ENCODE peak calls at places on chromosome 20, in seven cellular contexts. One of them, this sample, is unnamed.

GRCh38 chr20:17966432-17967312 is 1.9 kb downstream of the SNX5 start:
- DNase-seq in neuronal stem cell: no peak
- DNase-seq in mesendoderm: peak; percentile 45
- DNase-seq in H1: no peak
- DNase-seq in H9: no peak
- DNase-seq in trophoblast cell: peak; percentile 41
- DNase-seq in mesenchymal stem cell: peak; percentile 61
- DNase-seq in this sample: peak; percentile 42

GRCh38 chr20:4767084-4767483 is 45.4 kb downstream of the PRND start:
- DNase-seq in neuronal stem cell: no peak
- DNase-seq in mesendoderm: no peak
- DNase-seq in H1: no peak
- DNase-seq in H9: no peak
- DNase-seq in trophoblast cell: no peak
- DNase-seq in mesenchymal stem cell: no peak
- DNase-seq in this sample: no peak

GRCh38 chr20:37316775-37317170 is 27.3 kb downstream of the MANBAL start:
- DNase-seq in neuronal stem cell: no peak
- DNase-seq in mesendoderm: no peak
- DNase-seq in H1: no peak
- DNase-seq in H9: no peak
- DNase-seq in trophoblast cell: no peak
- DNase-seq in mesenchymal stem cell: no peak
- DNase-seq in this sample: no peak

GRCh38 chr20:48294196-48294595 is 508.9 kb upstream of the SULF2 start:
- DNase-seq in neuronal stem cell: no peak
- DNase-seq in mesendoderm: no peak
- DNase-seq in H1: no peak
- DNase-seq in H9: no peak
- DNase-seq in trophoblast cell: no peak
- DNase-seq in mesenchymal stem cell: no peak
- DNase-seq in this sample: peak; percentile 39

GRCh38 chr20:36093025-36093803 is 61.3 kb upstream of the EPB41L1 start:
- DNase-seq in neuronal stem cell: no peak
- DNase-seq in mesendoderm: no peak
- DNase-seq in H1: no peak
- DNase-seq in H9: no peak
- DNase-seq in trophoblast cell: peak; percentile 26
- DNase-seq in mesenchymal stem cell: peak; percentile 55
- DNase-seq in this sample: no peak

GRCh38 chr20:24780648-24781047 is 168.4 kb upstream of the CST7 start:
- DNase-seq in neuronal stem cell: no peak
- DNase-seq in mesendoderm: no peak
- DNase-seq in H1: no peak
- DNase-seq in H9: peak; percentile 29
- DNase-seq in trophoblast cell: no peak
- DNase-seq in mesenchymal stem cell: no peak
- DNase-seq in this sample: no peak

GRCh38 chr20:17652411-17652810 is 29.6 kb downstream of the RRBP1 start:
- DNase-seq in neuronal stem cell: no peak
- DNase-seq in mesendoderm: no peak
- DNase-seq in H1: no peak
- DNase-seq in H9: no peak
- DNase-seq in trophoblast cell: no peak
- DNase-seq in mesenchymal stem cell: no peak
- DNase-seq in this sample: no peak

GRCh38 chr20:7980332-7981046 is 39.1 kb downstream of the TMX4 start:
- DNase-seq in neuronal stem cell: peak; percentile 8
- DNase-seq in mesendoderm: peak; percentile 51
- DNase-seq in H1: no peak
- DNase-seq in H9: peak; percentile 34
- DNase-seq in trophoblast cell: peak; percentile 16
- DNase-seq in mesenchymal stem cell: peak; percentile 52
- DNase-seq in this sample: peak; percentile 64

GRCh38 chr20:1272368-1273155 is 6.5 kb downstream of the SNPH start:
- DNase-seq in neuronal stem cell: no peak
- DNase-seq in mesendoderm: no peak
- DNase-seq in H1: no peak
- DNase-seq in H9: no peak
- DNase-seq in trophoblast cell: no peak
- DNase-seq in mesenchymal stem cell: no peak
- DNase-seq in this sample: no peak

GRCh38 chr20:32224463-32224862 is 16.8 kb downstream of the POFUT1 start:
- DNase-seq in neuronal stem cell: no peak
- DNase-seq in mesendoderm: no peak
- DNase-seq in H1: no peak
- DNase-seq in H9: no peak
- DNase-seq in trophoblast cell: no peak
- DNase-seq in mesenchymal stem cell: no peak
- DNase-seq in this sample: no peak

GRCh38 chr20:48667889-48668413 is 159.8 kb downstream of the PREX1 start:
- DNase-seq in neuronal stem cell: no peak
- DNase-seq in mesendoderm: no peak
- DNase-seq in H1: no peak
- DNase-seq in H9: no peak
- DNase-seq in trophoblast cell: no peak
- DNase-seq in mesenchymal stem cell: no peak
- DNase-seq in this sample: no peak

GRCh38 chr20:62305149-62305764 is 2.5 kb downstream of the ADRM1 start:
- DNase-seq in neuronal stem cell: no peak
- DNase-seq in mesendoderm: peak; percentile 24
- DNase-seq in H1: no peak
- DNase-seq in H9: no peak
- DNase-seq in trophoblast cell: no peak
- DNase-seq in mesenchymal stem cell: peak; percentile 15
- DNase-seq in this sample: no peak

GRCh38 chr20:63102720-63103375 is 96.1 kb upstream of the BHLHE23 start:
- DNase-seq in neuronal stem cell: no peak
- DNase-seq in mesendoderm: peak; percentile 58
- DNase-seq in H1: no peak
- DNase-seq in H9: no peak
- DNase-seq in trophoblast cell: no peak
- DNase-seq in mesenchymal stem cell: peak; percentile 23
- DNase-seq in this sample: peak; percentile 6

GRCh38 chr20:32326507-32326851 is 31.7 kb upstream of the ASXL1 start:
- DNase-seq in neuronal stem cell: no peak
- DNase-seq in mesendoderm: no peak
- DNase-seq in H1: no peak
- DNase-seq in H9: no peak
- DNase-seq in trophoblast cell: no peak
- DNase-seq in mesenchymal stem cell: peak; percentile 26
- DNase-seq in this sample: peak; percentile 44

DNA sequence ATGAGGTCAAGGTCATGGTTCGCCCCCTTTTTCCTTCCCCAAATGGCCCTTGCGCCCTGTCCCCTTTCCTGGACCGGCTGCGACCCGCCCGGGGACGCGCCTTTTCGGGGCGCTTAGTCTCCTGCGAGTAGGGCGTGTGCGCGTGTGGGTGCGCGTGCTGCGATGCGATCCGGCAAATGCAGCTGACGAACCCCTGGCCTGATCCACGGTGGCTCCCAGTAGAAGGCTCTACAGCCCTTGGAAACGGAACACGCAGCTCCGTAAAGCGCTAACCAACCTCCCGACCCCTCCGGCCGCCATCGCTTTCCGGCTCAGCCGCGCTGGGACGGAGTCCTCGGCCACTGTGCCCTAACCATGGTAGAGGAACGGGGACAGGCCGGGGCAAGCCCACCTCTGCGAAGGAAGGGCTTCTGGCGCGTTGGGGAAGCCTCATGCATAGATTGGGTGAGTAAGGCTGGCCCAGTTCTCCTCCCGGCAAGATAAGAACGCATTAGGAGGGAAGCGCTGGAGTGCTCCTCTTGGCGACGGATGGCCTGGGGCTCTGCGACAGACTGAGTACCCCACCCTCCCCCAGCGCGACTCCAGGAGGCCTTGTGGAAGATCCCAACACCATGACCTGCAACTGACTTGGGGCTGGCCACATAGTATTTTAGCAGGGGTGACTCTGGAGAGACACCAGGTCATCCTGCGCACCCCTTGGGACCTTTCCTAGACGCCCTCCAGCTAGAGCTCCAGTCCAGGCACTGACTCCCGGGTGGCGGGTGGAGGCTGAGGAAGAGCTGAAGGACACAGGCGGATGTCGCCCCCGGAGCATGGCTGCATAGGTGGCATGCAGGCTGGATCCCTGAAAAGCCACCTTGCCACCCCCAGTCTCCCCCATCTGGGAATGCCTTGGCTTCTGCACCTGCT is 1.1 kb upstream of the SLC4A11 start:
- DNase-seq in neuronal stem cell: no peak
- DNase-seq in mesendoderm: peak; percentile 59
- DNase-seq in H1: peak; percentile 73
- DNase-seq in H9: no peak
- DNase-seq in trophoblast cell: no peak
- DNase-seq in mesenchymal stem cell: peak; percentile 44
- DNase-seq in this sample: no peak
- H3K4ac ChIP-seq in neuronal stem cell: peak overlapping the region; percentile 23
- H3K4ac ChIP-seq in mesendoderm: no peak overlapping the region
- H3K4ac ChIP-seq in H1: peak overlapping the region; percentile 65
- H3K4ac ChIP-seq in H9: no peak overlapping the region
- H3K4ac ChIP-seq in trophoblast cell: no peak overlapping the region
- H3K4ac ChIP-seq in mesenchymal stem cell: no peak overlapping the region
- H3K4ac ChIP-seq in this sample: peak overlapping the region; percentile 58

GRCh38 chr20:50783390-50783789 is 11.5 kb upstream of the BCAS4 start:
- DNase-seq in neuronal stem cell: no peak
- DNase-seq in mesendoderm: no peak
- DNase-seq in H1: no peak
- DNase-seq in H9: no peak
- DNase-seq in trophoblast cell: no peak
- DNase-seq in mesenchymal stem cell: no peak
- DNase-seq in this sample: no peak

GRCh38 chr20:50783903-50784302 is 11.0 kb upstream of the BCAS4 start:
- DNase-seq in neuronal stem cell: no peak
- DNase-seq in mesendoderm: no peak
- DNase-seq in H1: no peak
- DNase-seq in H9: no peak
- DNase-seq in trophoblast cell: no peak
- DNase-seq in mesenchymal stem cell: no peak
- DNase-seq in this sample: no peak

GRCh38 chr20:50787181-50787580 is 7.7 kb upstream of the BCAS4 start:
- DNase-seq in neuronal stem cell: no peak
- DNase-seq in mesendoderm: no peak
- DNase-seq in H1: no peak
- DNase-seq in H9: no peak
- DNase-seq in trophoblast cell: no peak
- DNase-seq in mesenchymal stem cell: no peak
- DNase-seq in this sample: no peak

GRCh38 chr20:50786703-50787102 is 8.2 kb upstream of the BCAS4 start:
- DNase-seq in neuronal stem cell: no peak
- DNase-seq in mesendoderm: no peak
- DNase-seq in H1: no peak
- DNase-seq in H9: no peak
- DNase-seq in trophoblast cell: no peak
- DNase-seq in mesenchymal stem cell: no peak
- DNase-seq in this sample: no peak

DNA sequence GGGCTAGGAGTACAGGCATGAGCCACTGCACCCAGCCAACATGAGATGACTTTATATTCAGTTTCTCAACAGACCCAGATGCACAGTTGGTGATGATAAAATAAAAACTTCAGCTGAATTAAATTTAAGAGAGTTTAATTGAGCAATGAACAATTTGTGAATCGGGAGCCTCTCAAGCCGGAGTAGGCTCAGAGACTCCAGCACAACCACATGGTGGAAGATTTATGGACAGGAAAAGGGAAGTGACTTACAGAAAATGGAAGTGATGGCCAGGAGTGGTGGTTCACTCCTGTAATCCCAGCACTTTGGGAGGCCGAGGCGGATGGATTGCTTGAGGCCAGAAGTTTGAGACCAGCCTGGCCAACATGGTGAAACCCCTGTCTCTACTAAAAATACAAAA is 10.4 kb upstream of the BCAS4 start:
- DNase-seq in neuronal stem cell: no peak
- DNase-seq in mesendoderm: no peak
- DNase-seq in H1: no peak
- DNase-seq in H9: no peak
- DNase-seq in trophoblast cell: no peak
- DNase-seq in mesenchymal stem cell: no peak
- DNase-seq in this sample: no peak
- H3K4ac ChIP-seq in neuronal stem cell: no peak overlapping the region
- H3K4ac ChIP-seq in mesendoderm: no peak overlapping the region
- H3K4ac ChIP-seq in H1: no peak overlapping the region
- H3K4ac ChIP-seq in H9: no peak overlapping the region
- H3K4ac ChIP-seq in trophoblast cell: no peak overlapping the region
- H3K4ac ChIP-seq in mesenchymal stem cell: no peak overlapping the region
- H3K4ac ChIP-seq in this sample: no peak overlapping the region

GRCh38 chr20:19975901-19976300 is 41.3 kb upstream of the NAA20 start:
- DNase-seq in neuronal stem cell: no peak
- DNase-seq in mesendoderm: no peak
- DNase-seq in H1: no peak
- DNase-seq in H9: no peak
- DNase-seq in trophoblast cell: no peak
- DNase-seq in mesenchymal stem cell: no peak
- DNase-seq in this sample: no peak
- H3K4ac ChIP-seq in neuronal stem cell: no peak overlapping the region
- H3K4ac ChIP-seq in mesendoderm: no peak overlapping the region
- H3K4ac ChIP-seq in H1: no peak overlapping the region
- H3K4ac ChIP-seq in H9: no peak overlapping the region
- H3K4ac ChIP-seq in trophoblast cell: peak overlapping the region; percentile 41
- H3K4ac ChIP-seq in mesenchymal stem cell: peak overlapping the region; percentile 12
- H3K4ac ChIP-seq in this sample: peak overlapping the region; percentile 95

DNA sequence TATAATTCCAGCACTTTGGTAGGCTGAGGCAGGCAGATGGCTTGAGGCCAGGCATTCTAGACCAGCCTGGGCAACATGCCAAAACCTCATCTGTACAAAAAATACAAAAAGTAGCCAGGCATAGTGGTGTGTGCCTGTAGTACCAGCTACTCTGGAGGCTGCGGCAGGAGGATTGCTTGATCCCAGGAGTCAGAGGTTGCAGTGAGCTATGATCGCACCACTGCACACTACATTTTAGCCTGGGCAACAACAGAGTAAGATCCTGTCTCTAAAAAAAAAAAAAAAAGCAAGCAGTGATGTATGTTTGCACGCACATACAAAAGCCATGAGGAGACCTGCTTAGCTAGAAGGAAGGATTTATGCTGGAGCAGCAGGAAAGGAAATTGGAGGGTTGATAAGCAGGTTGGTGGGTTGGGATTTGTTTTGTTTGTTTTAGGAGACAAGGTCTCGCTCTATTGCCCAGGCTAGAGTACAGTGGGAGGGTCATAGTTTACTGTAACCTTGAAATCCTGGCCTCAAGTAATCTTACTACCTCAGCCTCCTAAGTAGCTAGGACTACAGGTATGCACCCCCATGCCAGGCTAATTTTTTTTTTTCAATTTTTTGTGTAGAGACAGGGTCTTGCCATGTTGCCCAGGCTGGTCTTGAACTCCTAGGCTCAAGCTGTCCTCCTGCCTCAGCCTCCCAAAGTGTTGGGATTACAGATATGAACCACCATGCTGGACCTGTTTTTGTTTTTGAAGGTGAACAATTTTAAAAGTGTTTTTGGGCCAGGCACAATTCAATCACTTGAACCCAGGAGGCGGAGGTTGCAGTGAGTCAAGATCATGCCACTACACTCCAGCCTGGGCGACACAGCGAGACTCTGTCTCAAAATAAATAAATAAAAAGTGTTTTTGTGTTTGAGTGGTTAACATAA is 4.0 kb downstream of the ZSWIM3 start:
- DNase-seq in neuronal stem cell: no peak
- DNase-seq in mesendoderm: no peak
- DNase-seq in H1: no peak
- DNase-seq in H9: no peak
- DNase-seq in trophoblast cell: no peak
- DNase-seq in mesenchymal stem cell: no peak
- DNase-seq in this sample: no peak
- H3K4ac ChIP-seq in neuronal stem cell: no peak overlapping the region
- H3K4ac ChIP-seq in mesendoderm: no peak overlapping the region
- H3K4ac ChIP-seq in H1: no peak overlapping the region
- H3K4ac ChIP-seq in H9: no peak overlapping the region
- H3K4ac ChIP-seq in trophoblast cell: no peak overlapping the region
- H3K4ac ChIP-seq in mesenchymal stem cell: no peak overlapping the region
- H3K4ac ChIP-seq in this sample: no peak overlapping the region

This sample was measured in IMR-90.